ENCODE peak calls at places on chromosome 15, in ten cellular contexts. One of them, this sample, is unnamed.

GRCh38 chr15:29244544-29244943 is 25.1 kb downstream of the NSMCE3 start:
- DNase-seq in CD8-positive, alpha-beta T cell: no peak
- DNase-seq in PC-9: no peak
- DNase-seq in GM13976: no peak
- DNase-seq in OCI-LY7: no peak
- DNase-seq in AG04450: no peak
- DNase-seq in EL: no peak
- DNase-seq in Peyer's patch: no peak
- DNase-seq in AG10803: no peak
- DNase-seq in effector memory CD8-positive, alpha-beta T cell: no peak
- DNase-seq in this sample: no peak

GRCh38 chr15:63067976-63068743 is 25.6 kb downstream of the TPM1 start:
- DNase-seq in CD8-positive, alpha-beta T cell: no peak
- DNase-seq in PC-9: no peak
- DNase-seq in GM13976: no peak
- DNase-seq in OCI-LY7: no peak
- DNase-seq in AG04450: no peak
- DNase-seq in EL: no peak
- DNase-seq in Peyer's patch: no peak
- DNase-seq in AG10803: no peak
- DNase-seq in effector memory CD8-positive, alpha-beta T cell: no peak
- DNase-seq in this sample: no peak

GRCh38 chr15:73388256-73388781 is 19.6 kb upstream of the HCN4 start:
- DNase-seq in CD8-positive, alpha-beta T cell: no peak
- DNase-seq in PC-9: peak; percentile 37
- DNase-seq in GM13976: no peak
- DNase-seq in OCI-LY7: no peak
- DNase-seq in AG04450: no peak
- DNase-seq in EL: peak; percentile 84
- DNase-seq in Peyer's patch: no peak
- DNase-seq in AG10803: peak; percentile 50
- DNase-seq in effector memory CD8-positive, alpha-beta T cell: no peak
- DNase-seq in this sample: no peak

GRCh38 chr15:75725021-75725718 is 12.5 kb upstream of the CSPG4 start:
- DNase-seq in CD8-positive, alpha-beta T cell: no peak
- DNase-seq in PC-9: no peak
- DNase-seq in GM13976: peak; percentile 31
- DNase-seq in OCI-LY7: no peak
- DNase-seq in AG04450: no peak
- DNase-seq in EL: no peak
- DNase-seq in Peyer's patch: no peak
- DNase-seq in AG10803: no peak
- DNase-seq in effector memory CD8-positive, alpha-beta T cell: no peak
- DNase-seq in this sample: no peak

GRCh38 chr15:78168591-78168990 is 19.4 kb downstream of the IDH3A start:
- DNase-seq in CD8-positive, alpha-beta T cell: no peak
- DNase-seq in PC-9: no peak
- DNase-seq in GM13976: no peak
- DNase-seq in OCI-LY7: peak; percentile 64
- DNase-seq in AG04450: no peak
- DNase-seq in EL: no peak
- DNase-seq in Peyer's patch: peak; percentile 39
- DNase-seq in AG10803: no peak
- DNase-seq in effector memory CD8-positive, alpha-beta T cell: no peak
- DNase-seq in this sample: no peak

GRCh38 chr15:42143356-42143755 is 13.1 kb downstream of the PLA2G4F start:
- DNase-seq in CD8-positive, alpha-beta T cell: no peak
- DNase-seq in PC-9: no peak
- DNase-seq in GM13976: no peak
- DNase-seq in OCI-LY7: no peak
- DNase-seq in AG04450: no peak
- DNase-seq in EL: no peak
- DNase-seq in Peyer's patch: no peak
- DNase-seq in AG10803: no peak
- DNase-seq in effector memory CD8-positive, alpha-beta T cell: no peak
- DNase-seq in this sample: no peak

GRCh38 chr15:74499366-74499765 is 38.4 kb upstream of the UBL7 start:
- DNase-seq in CD8-positive, alpha-beta T cell: no peak
- DNase-seq in PC-9: no peak
- DNase-seq in GM13976: no peak
- DNase-seq in OCI-LY7: no peak
- DNase-seq in AG04450: no peak
- DNase-seq in EL: no peak
- DNase-seq in Peyer's patch: no peak
- DNase-seq in AG10803: no peak
- DNase-seq in effector memory CD8-positive, alpha-beta T cell: no peak
- DNase-seq in this sample: no peak

GRCh38 chr15:68580883-68581155 is 2.0 kb downstream of the CORO2B start:
- DNase-seq in CD8-positive, alpha-beta T cell: no peak
- DNase-seq in PC-9: no peak
- DNase-seq in GM13976: no peak
- DNase-seq in OCI-LY7: no peak
- DNase-seq in AG04450: no peak
- DNase-seq in EL: no peak
- DNase-seq in Peyer's patch: no peak
- DNase-seq in AG10803: no peak
- DNase-seq in effector memory CD8-positive, alpha-beta T cell: no peak
- DNase-seq in this sample: no peak

GRCh38 chr15:63498815-63499549 is 5.4 kb upstream of the USP3 start:
- DNase-seq in CD8-positive, alpha-beta T cell: no peak
- DNase-seq in PC-9: no peak
- DNase-seq in GM13976: no peak
- DNase-seq in OCI-LY7: no peak
- DNase-seq in AG04450: no peak
- DNase-seq in EL: no peak
- DNase-seq in Peyer's patch: no peak
- DNase-seq in AG10803: no peak
- DNase-seq in effector memory CD8-positive, alpha-beta T cell: no peak
- DNase-seq in this sample: no peak

GRCh38 chr15:58546635-58547627 is 115.1 kb downstream of the LIPC start:
- DNase-seq in CD8-positive, alpha-beta T cell: no peak
- DNase-seq in PC-9: peak; percentile 88
- DNase-seq in GM13976: no peak
- DNase-seq in OCI-LY7: no peak
- DNase-seq in AG04450: peak; percentile 62
- DNase-seq in EL: peak; percentile 97
- DNase-seq in Peyer's patch: no peak
- DNase-seq in AG10803: peak; percentile 97
- DNase-seq in effector memory CD8-positive, alpha-beta T cell: no peak
- DNase-seq in this sample: no peak

GRCh38 chr15:49163678-49164077 is 6.4 kb upstream of the GALK2 start:
- DNase-seq in CD8-positive, alpha-beta T cell: no peak
- DNase-seq in PC-9: no peak
- DNase-seq in GM13976: no peak
- DNase-seq in OCI-LY7: no peak
- DNase-seq in AG04450: no peak
- DNase-seq in EL: no peak
- DNase-seq in Peyer's patch: no peak
- DNase-seq in AG10803: no peak
- DNase-seq in effector memory CD8-positive, alpha-beta T cell: no peak
- DNase-seq in this sample: no peak

GRCh38 chr15:80485370-80486164 is 81.4 kb downstream of the ARNT2 start:
- DNase-seq in CD8-positive, alpha-beta T cell: no peak
- DNase-seq in PC-9: no peak
- DNase-seq in GM13976: no peak
- DNase-seq in OCI-LY7: no peak
- DNase-seq in AG04450: no peak
- DNase-seq in EL: no peak
- DNase-seq in Peyer's patch: no peak
- DNase-seq in AG10803: no peak
- DNase-seq in effector memory CD8-positive, alpha-beta T cell: no peak
- DNase-seq in this sample: no peak

GRCh38 chr15:79170256-79170664 is 79.7 kb upstream of the RASGRF1 start:
- DNase-seq in CD8-positive, alpha-beta T cell: no peak
- DNase-seq in PC-9: peak; percentile 71
- DNase-seq in GM13976: no peak
- DNase-seq in OCI-LY7: no peak
- DNase-seq in AG04450: no peak
- DNase-seq in EL: peak; percentile 45
- DNase-seq in Peyer's patch: no peak
- DNase-seq in AG10803: peak; percentile 21
- DNase-seq in effector memory CD8-positive, alpha-beta T cell: no peak
- DNase-seq in this sample: no peak

GRCh38 chr15:75620776-75621536 is 4.6 kb downstream of the SNUPN start:
- DNase-seq in CD8-positive, alpha-beta T cell: no peak
- DNase-seq in PC-9: no peak
- DNase-seq in GM13976: no peak
- DNase-seq in OCI-LY7: no peak
- DNase-seq in AG04450: peak; percentile 64
- DNase-seq in EL: peak; percentile 85
- DNase-seq in Peyer's patch: no peak
- DNase-seq in AG10803: peak; percentile 96
- DNase-seq in effector memory CD8-positive, alpha-beta T cell: no peak
- DNase-seq in this sample: no peak

GRCh38 chr15:64235552-64235951 is 72.7 kb upstream of the PPIB start:
- DNase-seq in CD8-positive, alpha-beta T cell: no peak
- DNase-seq in PC-9: no peak
- DNase-seq in GM13976: no peak
- DNase-seq in OCI-LY7: no peak
- DNase-seq in AG04450: no peak
- DNase-seq in EL: no peak
- DNase-seq in Peyer's patch: no peak
- DNase-seq in AG10803: no peak
- DNase-seq in effector memory CD8-positive, alpha-beta T cell: no peak
- DNase-seq in this sample: no peak

GRCh38 chr15:40909662-40910625 is 15.7 kb downstream of the VPS18 start:
- DNase-seq in CD8-positive, alpha-beta T cell: no peak
- DNase-seq in PC-9: no peak
- DNase-seq in GM13976: no peak
- DNase-seq in OCI-LY7: no peak
- DNase-seq in AG04450: no peak
- DNase-seq in EL: peak; percentile 64
- DNase-seq in Peyer's patch: no peak
- DNase-seq in AG10803: peak; percentile 83
- DNase-seq in effector memory CD8-positive, alpha-beta T cell: no peak
- DNase-seq in this sample: no peak

GRCh38 chr15:58019503-58020376 is 45.8 kb downstream of the ALDH1A2 start:
- DNase-seq in CD8-positive, alpha-beta T cell: no peak
- DNase-seq in PC-9: no peak
- DNase-seq in GM13976: no peak
- DNase-seq in OCI-LY7: no peak
- DNase-seq in AG04450: no peak
- DNase-seq in EL: peak; percentile 52
- DNase-seq in Peyer's patch: no peak
- DNase-seq in AG10803: peak; percentile 16
- DNase-seq in effector memory CD8-positive, alpha-beta T cell: no peak
- DNase-seq in this sample: no peak

GRCh38 chr15:95644476-95644875 is 686.0 kb upstream of the NR2F2 start:
- DNase-seq in CD8-positive, alpha-beta T cell: no peak
- DNase-seq in PC-9: no peak
- DNase-seq in GM13976: no peak
- DNase-seq in OCI-LY7: no peak
- DNase-seq in AG04450: no peak
- DNase-seq in EL: no peak
- DNase-seq in Peyer's patch: no peak
- DNase-seq in AG10803: peak; percentile 23
- DNase-seq in effector memory CD8-positive, alpha-beta T cell: no peak
- DNase-seq in this sample: no peak

GRCh38 chr15:25176991-25177954 is 222.5 kb downstream of the SNRPN start:
- DNase-seq in CD8-positive, alpha-beta T cell: no peak
- DNase-seq in PC-9: no peak
- DNase-seq in GM13976: peak; percentile 23
- DNase-seq in OCI-LY7: no peak
- DNase-seq in AG04450: no peak
- DNase-seq in EL: no peak
- DNase-seq in Peyer's patch: peak; percentile 3
- DNase-seq in AG10803: no peak
- DNase-seq in effector memory CD8-positive, alpha-beta T cell: no peak
- DNase-seq in this sample: no peak

GRCh38 chr15:101295607-101296225 is 668 bp upstream of the SNRPA1 start:
- DNase-seq in CD8-positive, alpha-beta T cell: no peak
- DNase-seq in PC-9: no peak
- DNase-seq in GM13976: no peak
- DNase-seq in OCI-LY7: no peak
- DNase-seq in AG04450: peak; percentile 32
- DNase-seq in EL: no peak
- DNase-seq in Peyer's patch: no peak
- DNase-seq in AG10803: no peak
- DNase-seq in effector memory CD8-positive, alpha-beta T cell: no peak
- DNase-seq in this sample: no peak

GRCh38 chr15:99430881-99431401 is 134.8 kb upstream of the MEF2A start:
- DNase-seq in CD8-positive, alpha-beta T cell: no peak
- DNase-seq in PC-9: no peak
- DNase-seq in GM13976: no peak
- DNase-seq in OCI-LY7: no peak
- DNase-seq in AG04450: no peak
- DNase-seq in EL: no peak
- DNase-seq in Peyer's patch: no peak
- DNase-seq in AG10803: no peak
- DNase-seq in effector memory CD8-positive, alpha-beta T cell: no peak
- DNase-seq in this sample: no peak

GRCh38 chr15:74725241-74725774 is at the start of gene CYP1A1:
- DNase-seq in CD8-positive, alpha-beta T cell: no peak
- DNase-seq in PC-9: peak; percentile 44
- DNase-seq in GM13976: no peak
- DNase-seq in OCI-LY7: no peak
- DNase-seq in AG04450: no peak
- DNase-seq in EL: no peak
- DNase-seq in Peyer's patch: no peak
- DNase-seq in AG10803: no peak
- DNase-seq in effector memory CD8-positive, alpha-beta T cell: no peak
- DNase-seq in this sample: no peak

GRCh38 chr15:39199076-39199475 is 381.8 kb upstream of the THBS1 start:
- DNase-seq in CD8-positive, alpha-beta T cell: no peak
- DNase-seq in PC-9: no peak
- DNase-seq in GM13976: no peak
- DNase-seq in OCI-LY7: no peak
- DNase-seq in AG04450: no peak
- DNase-seq in EL: peak; percentile 59
- DNase-seq in Peyer's patch: no peak
- DNase-seq in AG10803: peak; percentile 16
- DNase-seq in effector memory CD8-positive, alpha-beta T cell: no peak
- DNase-seq in this sample: no peak

GRCh38 chr15:42152196-42152920 is 4.1 kb downstream of the PLA2G4F start:
- DNase-seq in CD8-positive, alpha-beta T cell: no peak
- DNase-seq in PC-9: no peak
- DNase-seq in GM13976: no peak
- DNase-seq in OCI-LY7: no peak
- DNase-seq in AG04450: no peak
- DNase-seq in EL: no peak
- DNase-seq in Peyer's patch: no peak
- DNase-seq in AG10803: peak; percentile 25
- DNase-seq in effector memory CD8-positive, alpha-beta T cell: no peak
- DNase-seq in this sample: no peak

GRCh38 chr15:85443593-85444328 is 63.4 kb downstream of the AKAP13 start:
- DNase-seq in CD8-positive, alpha-beta T cell: no peak
- DNase-seq in PC-9: peak; percentile 55
- DNase-seq in GM13976: no peak
- DNase-seq in OCI-LY7: peak; percentile 52
- DNase-seq in AG04450: no peak
- DNase-seq in EL: peak; percentile 34
- DNase-seq in Peyer's patch: no peak
- DNase-seq in AG10803: peak; percentile 33
- DNase-seq in effector memory CD8-positive, alpha-beta T cell: peak; percentile 2
- DNase-seq in this sample: peak; percentile 60

GRCh38 chr15:78264304-78265136 is at the start of gene DNAJA4:
- DNase-seq in CD8-positive, alpha-beta T cell: peak; percentile 29
- DNase-seq in PC-9: no peak
- DNase-seq in GM13976: peak; percentile 78
- DNase-seq in OCI-LY7: no peak
- DNase-seq in AG04450: no peak
- DNase-seq in EL: peak; percentile 34
- DNase-seq in Peyer's patch: peak; percentile 53
- DNase-seq in AG10803: peak; percentile 32
- DNase-seq in effector memory CD8-positive, alpha-beta T cell: peak; percentile 61
- DNase-seq in this sample: no peak

GRCh38 chr15:49686626-49687025 is 65.8 kb downstream of the DTWD1 start:
- DNase-seq in CD8-positive, alpha-beta T cell: no peak
- DNase-seq in PC-9: no peak
- DNase-seq in GM13976: no peak
- DNase-seq in OCI-LY7: no peak
- DNase-seq in AG04450: no peak
- DNase-seq in EL: peak; percentile 29
- DNase-seq in Peyer's patch: no peak
- DNase-seq in AG10803: peak; percentile 42
- DNase-seq in effector memory CD8-positive, alpha-beta T cell: no peak
- DNase-seq in this sample: no peak

GRCh38 chr15:84702961-84703482 is 12.9 kb downstream of the SEC11A start:
- DNase-seq in CD8-positive, alpha-beta T cell: no peak
- DNase-seq in PC-9: no peak
- DNase-seq in GM13976: no peak
- DNase-seq in OCI-LY7: no peak
- DNase-seq in AG04450: no peak
- DNase-seq in EL: peak; percentile 9
- DNase-seq in Peyer's patch: no peak
- DNase-seq in AG10803: peak; percentile 65
- DNase-seq in effector memory CD8-positive, alpha-beta T cell: no peak
- DNase-seq in this sample: no peak